ENCODE peak calls at places on chromosomes 7 and 10, in eight cellular contexts. V, C, D, J, W, Z, U and H are unnamed samples.

GRCh38 chr10:47183726-47184084 is 116.3 kb upstream of the GDF10 start:
- DNase-seq in V (no peak), C (no peak), D (peak), J (no peak), W (no peak), Z (no peak), U (no peak), H (no peak)

GRCh38 chr7:90224204-90224603 is 12.7 kb downstream of the STEAP2 start:
- DNase-seq in V (no peak), C (no peak), D (no peak), J (no peak), W (no peak), Z (no peak), U (no peak), H (no peak)

GRCh38 chr7:116230191-116231005 is 20.1 kb downstream of the TES start:
- DNase-seq in V (no peak), C (no peak), D (no peak), J (no peak), W (no peak), Z (no peak), U (no peak), H (no peak)

GRCh38 chr10:60032723-60033122 is 126.4 kb upstream of the CCDC6 start:
- DNase-seq in V (no peak), C (peak), D (peak), J (peak), W (peak), Z (no peak), U (peak), H (peak)

GRCh38 chr7:137007001-137007725 is 138.7 kb downstream of the CHRM2 start:
- DNase-seq in V (no peak), C (no peak), D (no peak), J (no peak), W (no peak), Z (no peak), U (no peak), H (no peak)

GRCh38 chr10:31242902-31243301 is 76.1 kb upstream of the ZEB1 start:
- DNase-seq in V (no peak), C (no peak), D (peak), J (peak), W (peak), Z (no peak), U (peak), H (peak)

GRCh38 chr10:36534471-36535002 is 590.9 kb upstream of the ANKRD30A start:
- DNase-seq in V (no peak), C (no peak), D (peak), J (peak), W (peak), Z (no peak), U (peak), H (no peak)

GRCh38 chr7:1512781-1513656 is 8.8 kb upstream of the INTS1 start:
- DNase-seq in V (peak), C (peak), D (peak), J (peak), W (peak), Z (peak), U (no peak), H (no peak)

GRCh38 chr10:32104622-32105509 is 48.6 kb upstream of the KIF5B start:
- DNase-seq in V (no peak), C (no peak), D (no peak), J (peak), W (no peak), Z (no peak), U (no peak), H (no peak)

GRCh38 chr7:42106562-42106961 is 130.4 kb downstream of the GLI3 start:
- DNase-seq in V (no peak), C (no peak), D (no peak), J (no peak), W (no peak), Z (no peak), U (no peak), H (no peak)

GRCh38 chr7:81210092-81211064 is 291.5 kb upstream of the SEMA3C start:
- DNase-seq in V (no peak), C (no peak), D (no peak), J (no peak), W (no peak), Z (no peak), U (no peak), H (no peak)

GRCh38 chr7:36303202-36304098 is 86.2 kb upstream of the ANLN start:
- DNase-seq in V (peak), C (peak), D (peak), J (no peak), W (no peak), Z (peak), U (peak), H (peak)

GRCh38 chr10:48896756-48897437 is 42.7 kb downstream of the LRRC18 start:
- DNase-seq in V (no peak), C (no peak), D (no peak), J (no peak), W (no peak), Z (no peak), U (no peak), H (no peak)

GRCh38 chr10:100100651-100101525 is 19.2 kb upstream of the CPN1 start:
- DNase-seq in V (no peak), C (no peak), D (peak), J (peak), W (no peak), Z (no peak), U (no peak), H (peak)

GRCh38 chr7:129950191-129950940 is 2.4 kb downstream of the UBE2H start:
- DNase-seq in V (no peak), C (peak), D (no peak), J (no peak), W (peak), Z (no peak), U (no peak), H (peak)

GRCh38 chr10:71222541-71223364 is 10.4 kb downstream of the UNC5B start:
- DNase-seq in V (no peak), C (no peak), D (no peak), J (no peak), W (no peak), Z (no peak), U (no peak), H (no peak)

GRCh38 chr10:80511984-80512634 is 25.6 kb upstream of the SH2D4B start:
- DNase-seq in V (no peak), C (no peak), D (no peak), J (no peak), W (no peak), Z (no peak), U (no peak), H (no peak)

GRCh38 chr10:132836248-132836831 is 50.4 kb upstream of the NKX6-2 start:
- DNase-seq in V (peak), C (no peak), D (no peak), J (no peak), W (no peak), Z (peak), U (no peak), H (no peak)

GRCh38 chr10:132172091-132173066 is 14.4 kb upstream of the DPYSL4 start:
- DNase-seq in V (no peak), C (no peak), D (no peak), J (no peak), W (no peak), Z (peak), U (no peak), H (no peak)

GRCh38 chr7:69919712-69920111 is 321.4 kb downstream of the AUTS2 start:
- DNase-seq in V (no peak), C (no peak), D (no peak), J (peak), W (no peak), Z (no peak), U (no peak), H (no peak)

GRCh38 chr10:34629120-34629519 is 186.0 kb downstream of the PARD3 start:
- DNase-seq in V (no peak), C (no peak), D (no peak), J (no peak), W (no peak), Z (no peak), U (no peak), H (no peak)

GRCh38 chr10:122646511-122647382 is 52.9 kb downstream of the C10orf120 start:
- DNase-seq in V (no peak), C (peak), D (no peak), J (no peak), W (no peak), Z (no peak), U (no peak), H (no peak)